ENCODE peak calls at places on chromosomes 12 and 14, in eight cellular contexts. One of them, this sample, is unnamed.

GRCh38 chr14:89214221-89214965 is 202.6 kb downstream of the FOXN3 start:
- DNase-seq in bronchial epithelial cell: peak
- DNase-seq in sigmoid colon: no peak
- DNase-seq in mucosa of descending colon: peak
- DNase-seq in body of pancreas: peak
- DNase-seq in ovary: no peak
- DNase-seq in Caco-2: peak
- DNase-seq in fibroblast of the aortic adventitia: no peak
- DNase-seq in this sample: no peak

GRCh38 chr12:13028825-13029570 is 15.2 kb upstream of the FAM234B start:
- DNase-seq in fibroblast of the aortic adventitia: no peak
- DNase-seq in sigmoid colon: no peak
- DNase-seq in mucosa of descending colon: no peak
- DNase-seq in ovary: no peak
- DNase-seq in Caco-2: no peak
- DNase-seq in body of pancreas: no peak
- DNase-seq in bronchial epithelial cell: no peak
- DNase-seq in this sample: no peak

GRCh38 chr12:124299628-124300388 is 4.9 kb downstream of the RFLNA start:
- DNase-seq in mucosa of descending colon: peak
- DNase-seq in ovary: no peak
- DNase-seq in Caco-2: no peak
- DNase-seq in bronchial epithelial cell: no peak
- DNase-seq in sigmoid colon: no peak
- DNase-seq in fibroblast of the aortic adventitia: no peak
- DNase-seq in body of pancreas: no peak
- DNase-seq in this sample: no peak

GRCh38 chr14:51398898-51399297 is 158.9 kb downstream of the TMX1 start:
- DNase-seq in mucosa of descending colon: no peak
- DNase-seq in Caco-2: no peak
- DNase-seq in fibroblast of the aortic adventitia: peak
- DNase-seq in sigmoid colon: no peak
- DNase-seq in ovary: no peak
- DNase-seq in bronchial epithelial cell: peak
- DNase-seq in body of pancreas: no peak
- DNase-seq in this sample: no peak

GRCh38 chr12:104680070-104680469 is 223.3 kb downstream of the CHST11 start:
- DNase-seq in sigmoid colon: no peak
- DNase-seq in mucosa of descending colon: no peak
- DNase-seq in Caco-2: peak
- DNase-seq in ovary: no peak
- DNase-seq in fibroblast of the aortic adventitia: no peak
- DNase-seq in bronchial epithelial cell: no peak
- DNase-seq in body of pancreas: no peak
- DNase-seq in this sample: peak

GRCh38 chr12:8860165-8860961 is 37.9 kb downstream of the A2ML1 start:
- DNase-seq in fibroblast of the aortic adventitia: peak
- DNase-seq in sigmoid colon: no peak
- DNase-seq in body of pancreas: peak
- DNase-seq in bronchial epithelial cell: peak
- DNase-seq in ovary: peak
- DNase-seq in mucosa of descending colon: no peak
- DNase-seq in Caco-2: peak
- DNase-seq in this sample: peak

GRCh38 chr12:69583203-69583602 is 2.1 kb upstream of the CCT2 start:
- DNase-seq in Caco-2: peak
- DNase-seq in fibroblast of the aortic adventitia: no peak
- DNase-seq in mucosa of descending colon: no peak
- DNase-seq in sigmoid colon: no peak
- DNase-seq in bronchial epithelial cell: peak
- DNase-seq in body of pancreas: no peak
- DNase-seq in ovary: no peak
- DNase-seq in this sample: peak

GRCh38 chr14:94306047-94306978 is 13.2 kb upstream of the SERPINA10 start:
- DNase-seq in Caco-2: no peak
- DNase-seq in bronchial epithelial cell: no peak
- DNase-seq in sigmoid colon: no peak
- DNase-seq in body of pancreas: no peak
- DNase-seq in ovary: no peak
- DNase-seq in fibroblast of the aortic adventitia: no peak
- DNase-seq in mucosa of descending colon: no peak
- DNase-seq in this sample: no peak

GRCh38 chr14:77018785-77019184 is 9.7 kb downstream of the IRF2BPL start:
- DNase-seq in sigmoid colon: no peak
- DNase-seq in bronchial epithelial cell: no peak
- DNase-seq in Caco-2: no peak
- DNase-seq in mucosa of descending colon: no peak
- DNase-seq in body of pancreas: no peak
- DNase-seq in ovary: no peak
- DNase-seq in fibroblast of the aortic adventitia: peak
- DNase-seq in this sample: no peak

GRCh38 chr12:11228268-11228879 is 41.1 kb downstream of the PRB3 start:
- DNase-seq in fibroblast of the aortic adventitia: peak
- DNase-seq in Caco-2: peak
- DNase-seq in mucosa of descending colon: peak
- DNase-seq in ovary: no peak
- DNase-seq in sigmoid colon: no peak
- DNase-seq in body of pancreas: peak
- DNase-seq in bronchial epithelial cell: peak
- DNase-seq in this sample: peak

GRCh38 chr12:22529281-22530060 is 14.9 kb downstream of the C2CD5 start:
- DNase-seq in mucosa of descending colon: no peak
- DNase-seq in fibroblast of the aortic adventitia: peak
- DNase-seq in body of pancreas: no peak
- DNase-seq in sigmoid colon: no peak
- DNase-seq in bronchial epithelial cell: peak
- DNase-seq in Caco-2: peak
- DNase-seq in ovary: no peak
- DNase-seq in this sample: peak

GRCh38 chr14:102218688-102219087 is 79.0 kb downstream of the WDR20 start:
- DNase-seq in body of pancreas: no peak
- DNase-seq in ovary: no peak
- DNase-seq in sigmoid colon: no peak
- DNase-seq in Caco-2: no peak
- DNase-seq in mucosa of descending colon: no peak
- DNase-seq in bronchial epithelial cell: no peak
- DNase-seq in fibroblast of the aortic adventitia: no peak
- DNase-seq in this sample: no peak

GRCh38 chr14:73764881-73765280 is 50.7 kb upstream of the PNMA1 start:
- DNase-seq in mucosa of descending colon: peak
- DNase-seq in sigmoid colon: peak
- DNase-seq in body of pancreas: peak
- DNase-seq in Caco-2: no peak
- DNase-seq in ovary: no peak
- DNase-seq in bronchial epithelial cell: no peak
- DNase-seq in fibroblast of the aortic adventitia: no peak
- DNase-seq in this sample: no peak

GRCh38 chr12:56725723-56726102 is 614 bp upstream of the NACA start:
- DNase-seq in fibroblast of the aortic adventitia: no peak
- DNase-seq in ovary: no peak
- DNase-seq in sigmoid colon: no peak
- DNase-seq in body of pancreas: no peak
- DNase-seq in Caco-2: no peak
- DNase-seq in bronchial epithelial cell: no peak
- DNase-seq in mucosa of descending colon: no peak
- DNase-seq in this sample: no peak

GRCh38 chr12:89645434-89645833 is 63.2 kb downstream of the ATP2B1 start:
- DNase-seq in ovary: no peak
- DNase-seq in Caco-2: peak
- DNase-seq in sigmoid colon: no peak
- DNase-seq in body of pancreas: no peak
- DNase-seq in bronchial epithelial cell: no peak
- DNase-seq in fibroblast of the aortic adventitia: no peak
- DNase-seq in mucosa of descending colon: no peak
- DNase-seq in this sample: no peak

GRCh38 chr14:52949711-52950409 is 990 bp downstream of the FERMT2 start:
- DNase-seq in bronchial epithelial cell: peak
- DNase-seq in body of pancreas: no peak
- DNase-seq in ovary: no peak
- DNase-seq in Caco-2: peak
- DNase-seq in mucosa of descending colon: no peak
- DNase-seq in sigmoid colon: no peak
- DNase-seq in fibroblast of the aortic adventitia: peak
- DNase-seq in this sample: no peak

GRCh38 chr14:52949249-52949648 is 1.6 kb downstream of the FERMT2 start:
- DNase-seq in ovary: no peak
- DNase-seq in Caco-2: no peak
- DNase-seq in body of pancreas: no peak
- DNase-seq in fibroblast of the aortic adventitia: no peak
- DNase-seq in bronchial epithelial cell: no peak
- DNase-seq in mucosa of descending colon: no peak
- DNase-seq in sigmoid colon: no peak
- DNase-seq in this sample: no peak

GRCh38 chr14:52951730-52952481 is 1.1 kb upstream of the FERMT2 start:
- DNase-seq in sigmoid colon: peak
- DNase-seq in fibroblast of the aortic adventitia: peak
- DNase-seq in body of pancreas: peak
- DNase-seq in ovary: no peak
- DNase-seq in Caco-2: peak
- DNase-seq in mucosa of descending colon: no peak
- DNase-seq in bronchial epithelial cell: peak
- DNase-seq in this sample: no peak

GRCh38 chr14:52950898-52951729 is at the start of gene FERMT2:
- DNase-seq in ovary: peak
- DNase-seq in body of pancreas: peak
- DNase-seq in fibroblast of the aortic adventitia: peak
- DNase-seq in sigmoid colon: peak
- DNase-seq in bronchial epithelial cell: peak
- DNase-seq in Caco-2: peak
- DNase-seq in mucosa of descending colon: peak
- DNase-seq in this sample: no peak

GRCh38 chr14:52950410-52950897 is 396 bp downstream of the FERMT2 start:
- DNase-seq in sigmoid colon: peak
- DNase-seq in fibroblast of the aortic adventitia: no peak
- DNase-seq in Caco-2: peak
- DNase-seq in body of pancreas: peak
- DNase-seq in ovary: peak
- DNase-seq in bronchial epithelial cell: peak
- DNase-seq in mucosa of descending colon: peak
- DNase-seq in this sample: no peak
- H3K4me3 ChIP-seq in sigmoid colon: peak
- H3K4me3 ChIP-seq in fibroblast of the aortic adventitia: peak
- H3K4me3 ChIP-seq in Caco-2: peak
- H3K4me3 ChIP-seq in body of pancreas: peak
- H3K4me3 ChIP-seq in ovary: peak
- H3K4me3 ChIP-seq in bronchial epithelial cell: peak
- H3K4me3 ChIP-seq in mucosa of descending colon: peak
- H3K4me3 ChIP-seq in this sample: peak

DNA sequence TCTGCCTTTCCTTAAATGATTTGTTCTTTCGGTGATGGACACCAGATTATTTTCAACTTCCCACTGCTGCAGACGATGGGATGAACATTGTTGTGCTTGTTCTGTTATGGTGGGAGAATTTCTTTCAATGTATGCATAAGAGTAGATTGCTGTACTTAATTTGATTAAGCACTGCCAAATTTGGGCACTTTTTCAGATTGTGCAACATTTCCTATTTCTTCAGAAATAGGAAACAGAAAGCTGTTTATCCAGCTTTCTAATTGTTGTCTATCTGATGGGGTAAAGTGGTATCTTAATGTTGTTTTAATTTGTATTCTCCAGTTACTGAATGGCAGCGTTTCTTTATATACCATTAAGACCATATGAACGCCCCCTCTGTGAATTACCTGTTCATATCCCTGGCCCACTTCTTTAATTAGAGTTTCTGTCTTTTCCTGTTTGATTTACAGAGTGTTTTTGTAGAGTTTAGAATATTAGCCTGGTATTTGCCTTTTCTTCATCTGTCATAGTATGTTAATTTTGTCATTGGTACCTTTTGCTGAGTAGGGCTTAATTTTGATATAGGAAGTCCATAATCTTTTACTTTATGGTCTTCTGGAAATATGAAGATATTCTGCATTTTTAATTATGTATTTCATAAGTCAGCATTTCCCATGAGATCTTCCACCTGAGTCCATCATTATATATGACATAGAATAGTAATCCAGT is 59.6 kb downstream of the DIP2B start:
- DNase-seq in mucosa of descending colon: no peak
- DNase-seq in bronchial epithelial cell: no peak
- DNase-seq in body of pancreas: no peak
- DNase-seq in Caco-2: no peak
- DNase-seq in fibroblast of the aortic adventitia: peak
- DNase-seq in ovary: no peak
- DNase-seq in sigmoid colon: no peak
- DNase-seq in this sample: no peak
- H3K4me3 ChIP-seq in mucosa of descending colon: no peak
- H3K4me3 ChIP-seq in bronchial epithelial cell: no peak
- H3K4me3 ChIP-seq in body of pancreas: no peak
- H3K4me3 ChIP-seq in Caco-2: no peak
- H3K4me3 ChIP-seq in fibroblast of the aortic adventitia: no peak
- H3K4me3 ChIP-seq in ovary: no peak
- H3K4me3 ChIP-seq in sigmoid colon: no peak
- H3K4me3 ChIP-seq in this sample: no peak

GRCh38 chr14:36518586-36519430 is 1.2 kb downstream of the NKX2-1 start:
- DNase-seq in ovary: no peak
- DNase-seq in sigmoid colon: no peak
- DNase-seq in Caco-2: no peak
- DNase-seq in bronchial epithelial cell: no peak
- DNase-seq in body of pancreas: no peak
- DNase-seq in fibroblast of the aortic adventitia: no peak
- DNase-seq in mucosa of descending colon: peak
- DNase-seq in this sample: no peak

GRCh38 chr14:36521598-36522345 is 1.7 kb upstream of the NKX2-1 start:
- DNase-seq in fibroblast of the aortic adventitia: no peak
- DNase-seq in ovary: no peak
- DNase-seq in bronchial epithelial cell: no peak
- DNase-seq in Caco-2: no peak
- DNase-seq in sigmoid colon: no peak
- DNase-seq in mucosa of descending colon: no peak
- DNase-seq in body of pancreas: no peak
- DNase-seq in this sample: no peak

GRCh38 chr14:36520601-36521525 is 831 bp upstream of the NKX2-1 start:
- DNase-seq in body of pancreas: no peak
- DNase-seq in ovary: no peak
- DNase-seq in bronchial epithelial cell: no peak
- DNase-seq in fibroblast of the aortic adventitia: no peak
- DNase-seq in Caco-2: peak
- DNase-seq in mucosa of descending colon: peak
- DNase-seq in sigmoid colon: no peak
- DNase-seq in this sample: no peak

GRCh38 chr14:36518031-36518585 is 1.9 kb downstream of the NKX2-1 start:
- DNase-seq in sigmoid colon: no peak
- DNase-seq in Caco-2: no peak
- DNase-seq in body of pancreas: no peak
- DNase-seq in ovary: no peak
- DNase-seq in bronchial epithelial cell: no peak
- DNase-seq in fibroblast of the aortic adventitia: no peak
- DNase-seq in mucosa of descending colon: no peak
- DNase-seq in this sample: no peak

GRCh38 chr14:36519431-36520321 is at the start of gene NKX2-1:
- DNase-seq in mucosa of descending colon: peak
- DNase-seq in sigmoid colon: no peak
- DNase-seq in Caco-2: peak
- DNase-seq in body of pancreas: no peak
- DNase-seq in fibroblast of the aortic adventitia: no peak
- DNase-seq in bronchial epithelial cell: no peak
- DNase-seq in ovary: no peak
- DNase-seq in this sample: no peak
- H3K4me3 ChIP-seq in mucosa of descending colon: no peak
- H3K4me3 ChIP-seq in sigmoid colon: peak
- H3K4me3 ChIP-seq in Caco-2: peak
- H3K4me3 ChIP-seq in body of pancreas: no peak
- H3K4me3 ChIP-seq in fibroblast of the aortic adventitia: no peak
- H3K4me3 ChIP-seq in bronchial epithelial cell: peak
- H3K4me3 ChIP-seq in ovary: no peak
- H3K4me3 ChIP-seq in this sample: no peak

GRCh38 chr14:55968741-55969140 is 149.5 kb upstream of the PELI2 start:
- DNase-seq in sigmoid colon: no peak
- DNase-seq in fibroblast of the aortic adventitia: peak
- DNase-seq in mucosa of descending colon: no peak
- DNase-seq in body of pancreas: no peak
- DNase-seq in Caco-2: no peak
- DNase-seq in ovary: no peak
- DNase-seq in bronchial epithelial cell: no peak
- DNase-seq in this sample: no peak
- H3K4me3 ChIP-seq in sigmoid colon: no peak
- H3K4me3 ChIP-seq in fibroblast of the aortic adventitia: no peak
- H3K4me3 ChIP-seq in mucosa of descending colon: no peak
- H3K4me3 ChIP-seq in body of pancreas: no peak
- H3K4me3 ChIP-seq in Caco-2: no peak
- H3K4me3 ChIP-seq in ovary: no peak
- H3K4me3 ChIP-seq in bronchial epithelial cell: no peak
- H3K4me3 ChIP-seq in this sample: no peak